ENCODE peak calls at places on chromosomes 4 and X, in four cellular contexts. B is GM23338, Y is mesendoderm, X is GM06990. T is an unnamed sample. For H3K36me3, the result is how much of the 10 kb centered on the place peaks cover.

GRCh38 chrX:13142891-13143290 is 98.5 kb upstream of the FAM9C start:
- DNase-seq in B (no peak), Y (no peak), X (no peak), T (peak)

GRCh38 chr4:72377491-72378194 is 191.4 kb downstream of the ADAMTS3 start:
- DNase-seq in B (no peak), Y (no peak), X (no peak), T (no peak)

GRCh38 chrX:54494970-54495813 is 842 bp downstream of the FGD1 start:
- DNase-seq in B (peak), Y (no peak), X (no peak), T (peak)

GRCh38 chr4:6695660-6696581 is 2.2 kb downstream of the S100P start:
- DNase-seq in B (no peak), Y (no peak), X (no peak), T (peak)

GRCh38 chrX:132967049-132967448 is 8.6 kb upstream of the HS6ST2 start:
- DNase-seq in B (no peak), Y (no peak), X (no peak), T (no peak)

GRCh38 chrX:140765043-140765784 is 55.7 kb downstream of the LINC00632 start:
- DNase-seq in B (peak), Y (peak), X (no peak), T (no peak)

GRCh38 chr4:76696109-76696508 is 201.8 kb downstream of the SOWAHB start:
- DNase-seq in B (peak), Y (peak), X (no peak), T (no peak)

GRCh38 chr4:143768007-143768591 is 67.6 kb upstream of the FREM3 start:
- DNase-seq in B (no peak), Y (no peak), X (no peak), T (no peak)

GRCh38 chr4:95693594-95693993 is 144.8 kb upstream of the UNC5C start:
- DNase-seq in B (peak), Y (peak), X (no peak), T (no peak)

GRCh38 chr4:109171098-109171497 is 131.4 kb downstream of the COL25A1 start:
- DNase-seq in B (no peak), Y (no peak), X (no peak), T (no peak)

GRCh38 chrX:40245411-40246140 is 147.8 kb upstream of the BCOR start:
- DNase-seq in B (no peak), Y (no peak), X (no peak), T (no peak)

GRCh38 chr4:158006973-158007372 is 165.9 kb downstream of the GASK1B start:
- DNase-seq in B (no peak), Y (no peak), X (no peak), T (no peak)

GRCh38 chrX:96719161-96719875 is 34.7 kb downstream of the DIAPH2 start:
- DNase-seq in B (no peak), Y (no peak), X (no peak), T (no peak)

GRCh38 chr4:19880205-19880604 is 371.5 kb upstream of the SLIT2 start:
- DNase-seq in B (no peak), Y (peak), X (no peak), T (no peak)

GRCh38 chrX:19947612-19948011 is 43.2 kb downstream of the BCLAF3 start:
- DNase-seq in B (no peak), Y (no peak), X (no peak), T (no peak)

DNA sequence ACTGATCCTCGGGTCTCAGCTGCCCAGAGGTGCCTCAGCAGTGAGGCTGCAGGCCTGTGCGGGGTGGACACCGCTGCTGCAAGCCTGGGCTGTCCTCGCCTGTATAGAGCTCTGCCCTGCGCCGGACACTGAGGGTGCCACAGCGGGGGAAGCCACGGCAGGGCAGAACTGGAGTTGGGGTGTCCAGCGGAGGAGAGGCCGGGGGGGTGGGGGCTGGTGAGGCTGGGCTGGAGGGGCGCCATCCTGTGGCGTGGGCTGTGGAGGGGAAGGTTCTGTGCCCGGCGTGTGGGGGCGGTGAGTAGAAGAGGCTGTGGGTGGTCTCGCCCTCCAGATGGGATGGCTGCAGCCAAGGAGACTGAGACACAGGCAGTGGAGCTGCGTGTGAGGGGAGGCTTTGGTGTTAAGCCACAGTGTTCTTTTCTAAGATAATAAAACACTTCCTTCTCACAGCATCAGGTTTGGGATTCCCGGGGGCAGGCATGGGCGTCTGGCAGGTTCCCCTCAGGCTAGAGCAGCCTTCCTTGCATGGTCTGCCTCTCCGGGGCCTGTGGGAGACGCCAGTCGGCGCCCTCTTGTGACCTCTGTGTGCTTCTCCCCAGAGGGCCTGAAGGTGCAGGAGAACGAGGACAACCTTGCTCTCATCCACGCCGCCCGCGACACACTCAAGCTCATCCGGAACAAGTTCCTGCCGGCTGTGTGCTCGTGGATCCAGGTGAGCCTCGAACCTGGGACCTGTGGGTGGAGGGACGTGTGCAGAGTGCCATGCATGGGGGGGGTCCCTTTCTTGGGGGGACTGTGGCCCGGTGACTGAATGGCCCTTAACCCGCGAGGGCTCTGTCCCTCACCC is 7.4 kb downstream of the UVSSA start:
- DNase-seq in B (peak), Y (peak), X (no peak), T (no peak)
- H3K36me3 ChIP-seq in B (under half), Y (under half), X (under half), T (under half)

GRCh38 chrX:143632625-143633387 is 3.1 kb downstream of the SLITRK4 start:
- DNase-seq in B (peak), Y (peak), X (no peak), T (no peak)

GRCh38 chrX:143635915-143636314 is at the start of gene SLITRK4:
- DNase-seq in B (peak), Y (peak), X (no peak), T (peak)

GRCh38 chrX:143634373-143634685 is 1.6 kb downstream of the SLITRK4 start:
- DNase-seq in B (no peak), Y (no peak), X (no peak), T (no peak)

GRCh38 chrX:143634701-143635442 is 1.0 kb downstream of the SLITRK4 start:
- DNase-seq in B (peak), Y (no peak), X (no peak), T (no peak)

GRCh38 chrX:143633530-143634372 is 2.1 kb downstream of the SLITRK4 start:
- DNase-seq in B (peak), Y (peak), X (no peak), T (no peak)
- H3K4me3 ChIP-seq in B (peak), Y (no peak), X (no peak), T (peak)

GRCh38 chr4:707929-708630 is 2.4 kb downstream of the PCGF3 start:
- DNase-seq in B (no peak), Y (no peak), X (no peak), T (no peak)

GRCh38 chr4:710116-710515 is 4.5 kb downstream of the PCGF3 start:
- DNase-seq in B (no peak), Y (no peak), X (no peak), T (no peak)

GRCh38 chr4:710916-711315 is 5.3 kb downstream of the PCGF3 start:
- DNase-seq in B (no peak), Y (no peak), X (no peak), T (no peak)

GRCh38 chr4:708631-708933 is 3.0 kb downstream of the PCGF3 start:
- DNase-seq in B (no peak), Y (no peak), X (no peak), T (no peak)

GRCh38 chr4:709348-709747 is 3.7 kb downstream of the PCGF3 start:
- DNase-seq in B (no peak), Y (no peak), X (no peak), T (no peak)
- H3K36me3 ChIP-seq in B (under half), Y (under half), X (under half), T (under half)

GRCh38 chr4:154807042-154807630 is 26.1 kb downstream of the RBM46 start:
- DNase-seq in B (peak), Y (peak), X (peak), T (peak)
- H3K4me3 ChIP-seq in B (no peak), Y (no peak), X (no peak), T (no peak)

DNA sequence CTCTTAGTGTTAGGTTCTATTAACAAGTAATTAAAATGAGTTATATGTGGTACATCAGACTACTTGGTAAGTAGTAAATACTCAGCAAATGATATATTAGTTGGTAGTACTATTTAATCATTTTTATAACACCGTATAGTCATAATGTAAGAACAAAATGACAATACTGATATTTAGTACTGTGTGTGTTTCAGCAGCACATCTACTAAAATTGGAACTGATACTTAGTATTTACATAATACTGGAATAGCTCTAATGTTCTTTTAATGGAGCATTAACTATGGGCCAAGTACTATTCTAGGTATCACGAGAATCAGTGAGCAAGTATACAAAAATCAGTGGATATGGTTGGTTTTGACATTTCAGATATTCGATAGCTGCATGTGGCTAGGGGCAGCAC is 35.3 kb downstream of the ERVMER34-1 start:
- DNase-seq in B (no peak), Y (no peak), X (no peak), T (no peak)
- H3K36me3 ChIP-seq in B (half or more), Y (under half), X (under half), T (under half)